ENCODE peak calls at places on chromosome 13, in five cellular contexts. E is SK-N-SH, H is K562, U is A549, R is H1. L is an unnamed sample.

GRCh38 chr13:35876601-35877000 is 254.6 kb downstream of the DCLK1 start:
- DNase-seq in E (no peak), H (no peak), U (no peak), R (no peak), L (no peak)

GRCh38 chr13:45398862-45399261 is 19.3 kb downstream of the SLC25A30 start:
- DNase-seq in E (no peak), H (no peak), U (no peak), R (no peak), L (no peak)

GRCh38 chr13:91236182-91236581 is 111.3 kb upstream of the MIR17HG start:
- DNase-seq in E (no peak), H (no peak), U (no peak), R (no peak), L (no peak)

GRCh38 chr13:48775804-48776203 is 122.1 kb downstream of the CYSLTR2 start:
- DNase-seq in E (no peak), H (no peak), U (no peak), R (no peak), L (peak)

GRCh38 chr13:25372275-25373081 is 704 bp downstream of the ATP8A2 start:
- DNase-seq in E (peak), H (no peak), U (no peak), R (peak), L (no peak)

GRCh38 chr13:45218689-45219088 is 17.8 kb upstream of the KCTD4 start:
- DNase-seq in E (no peak), H (no peak), U (no peak), R (no peak), L (no peak)

GRCh38 chr13:60591348-60591747 is 194.3 kb downstream of the TDRD3 start:
- DNase-seq in E (no peak), H (no peak), U (no peak), R (no peak), L (peak)

GRCh38 chr13:95559100-95559499 is 6.6 kb downstream of the CLDN10 start:
- DNase-seq in E (no peak), H (no peak), U (no peak), R (no peak), L (no peak)

GRCh38 chr13:39676315-39676876 is 20.9 kb downstream of the COG6 start:
- DNase-seq in E (peak), H (peak), U (peak), R (no peak), L (peak)

GRCh38 chr13:25860862-25861261 is 191.0 kb downstream of the SHISA2 start:
- DNase-seq in E (no peak), H (no peak), U (no peak), R (no peak), L (peak)

GRCh38 chr13:109567315-109567714 is 219.1 kb downstream of the IRS2 start:
- DNase-seq in E (no peak), H (no peak), U (no peak), R (no peak), L (no peak)

GRCh38 chr13:48000559-48001126 is 430 bp downstream of the SUCLA2 start:
- DNase-seq in E (no peak), H (peak), U (peak), R (no peak), L (peak)

GRCh38 chr13:111915104-111915551 is 151.8 kb upstream of the SOX1 start:
- DNase-seq in E (no peak), H (no peak), U (no peak), R (peak), L (no peak)

GRCh38 chr13:99396446-99396845 is 89.2 kb upstream of the GPR183 start:
- DNase-seq in E (no peak), H (no peak), U (no peak), R (no peak), L (no peak)
- TF ChIP-seq RFX5 in E (no peak), H (no peak), U (no peak), R (no peak), L (no peak)

GRCh38 chr13:20573636-20574035 is 6.7 kb downstream of the IFT88 start:
- DNase-seq in E (no peak), H (no peak), U (no peak), R (no peak), L (no peak)

GRCh38 chr13:20570540-20570939 is 3.6 kb downstream of the IFT88 start:
- DNase-seq in E (no peak), H (no peak), U (no peak), R (no peak), L (peak)

GRCh38 chr13:20567881-20568528 is 1.0 kb downstream of the IFT88 start:
- DNase-seq in E (no peak), H (no peak), U (no peak), R (no peak), L (no peak)

GRCh38 chr13:20573186-20573585 is 6.2 kb downstream of the IFT88 start:
- DNase-seq in E (no peak), H (no peak), U (no peak), R (no peak), L (no peak)
- H3K4me3 ChIP-seq in E (no peak), H (no peak), U (no peak), R (no peak), L (no peak)

GRCh38 chr13:113169277-113170272 is 11.1 kb downstream of the PROZ start:
- DNase-seq in E (no peak), H (no peak), U (no peak), R (no peak), L (no peak)

GRCh38 chr13:113168211-113168610 is 9.8 kb downstream of the PROZ start:
- DNase-seq in E (no peak), H (no peak), U (no peak), R (no peak), L (no peak)

GRCh38 chr13:113172419-113172926 is 14.0 kb downstream of the PROZ start:
- DNase-seq in E (no peak), H (no peak), U (no peak), R (no peak), L (no peak)

GRCh38 chr13:113171250-113172125 is 13.0 kb downstream of the PROZ start:
- DNase-seq in E (no peak), H (no peak), U (no peak), R (no peak), L (no peak)

DNA sequence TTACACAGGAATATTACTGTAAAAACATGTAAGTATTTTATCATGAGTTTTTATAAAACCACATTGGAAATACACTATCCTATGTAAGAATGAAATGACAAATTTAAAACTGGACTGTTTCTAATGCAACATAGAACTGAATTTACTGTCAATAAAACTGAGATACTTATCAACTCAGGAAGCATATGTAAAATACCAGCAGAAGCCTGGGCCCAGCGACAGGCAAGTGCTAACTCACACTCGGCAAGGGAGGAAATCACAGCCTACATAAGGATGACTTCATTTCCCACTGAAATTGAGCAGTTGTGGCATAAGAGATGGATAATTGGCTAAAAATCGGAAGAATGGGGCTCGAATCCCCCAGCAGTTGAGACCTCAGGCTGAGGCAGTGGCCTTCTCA is 12.1 kb downstream of the PROZ start:
- DNase-seq in E (no peak), H (no peak), U (no peak), R (no peak), L (no peak)
- TF ChIP-seq RFX5 in E (no peak), H (no peak), U (no peak), R (no peak), L (no peak)

GRCh38 chr13:80367473-80367872 is 26.5 kb upstream of the SPRY2 start:
- DNase-seq in E (no peak), H (no peak), U (no peak), R (no peak), L (no peak)
- H3K4me3 ChIP-seq in E (no peak), H (no peak), U (no peak), R (no peak), L (no peak)

DNA sequence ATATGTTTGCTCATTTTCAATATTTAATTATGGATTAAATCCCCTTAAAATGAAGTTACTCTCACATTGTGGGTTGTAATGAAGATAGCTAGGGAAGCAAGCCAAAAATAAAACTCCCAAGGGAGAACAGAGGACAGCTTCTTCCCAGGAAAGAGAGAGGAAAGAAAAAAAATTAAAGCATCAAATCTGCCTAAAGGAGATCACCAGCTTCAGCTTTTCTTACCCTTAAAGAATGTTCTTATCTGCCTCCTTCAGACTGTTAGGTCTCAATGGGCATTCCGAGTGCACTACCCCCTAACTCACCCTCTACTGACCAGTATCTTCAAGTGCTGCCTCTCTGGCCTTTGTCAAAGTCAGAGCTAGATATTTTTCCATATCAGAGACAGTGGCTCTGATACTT is 55.2 kb downstream of the XPO4 start:
- DNase-seq in E (no peak), H (peak), U (no peak), R (no peak), L (no peak)
- TF ChIP-seq RFX5 in E (no peak), H (no peak), U (no peak), R (no peak), L (no peak)

GRCh38 chr13:113123226-113124150 is 889 bp downstream of the F10 start:
- DNase-seq in E (peak), H (peak), U (no peak), R (no peak), L (no peak)
- H3K4me3 ChIP-seq in E (peak), H (no peak), U (no peak), R (no peak), L (peak)

DNA sequence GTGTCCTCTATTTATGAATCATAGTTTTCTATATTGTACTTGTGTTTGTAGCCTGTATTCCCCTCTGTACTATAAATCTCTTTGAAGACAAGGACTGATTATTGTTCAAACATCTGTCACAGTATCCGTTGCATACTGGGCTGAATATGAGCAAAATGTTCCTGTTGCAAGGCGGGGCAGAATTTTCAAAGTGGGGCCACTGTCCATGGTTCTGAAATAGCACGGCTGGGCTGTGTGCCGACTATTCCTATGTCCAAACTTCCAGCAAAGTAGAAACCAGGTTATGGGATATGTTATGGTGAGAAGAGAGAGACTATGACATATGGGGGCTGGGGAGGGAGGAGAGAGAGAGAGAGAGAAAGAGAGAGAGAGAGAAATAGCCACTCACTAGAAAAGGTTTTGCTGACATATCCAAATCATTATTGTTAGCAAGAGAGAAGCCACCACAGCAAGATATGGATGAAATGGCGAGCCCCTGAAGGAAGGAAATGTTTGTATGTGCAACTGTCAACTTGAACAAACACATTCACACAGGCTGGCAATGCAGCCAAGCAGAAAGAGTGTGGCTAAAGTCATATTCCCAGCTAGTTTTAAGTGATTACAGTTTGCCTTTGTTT is 107.0 kb upstream of the GPR12 start:
- DNase-seq in E (no peak), H (peak), U (peak), R (peak), L (peak)
- TF ChIP-seq RFX5 in E (no peak), H (no peak), U (no peak), R (no peak), L (no peak)

GRCh38 chr13:98565726-98566577 is 11.0 kb downstream of the STK24 start:
- DNase-seq in E (peak), H (no peak), U (no peak), R (no peak), L (no peak)

GRCh38 chr13:98567140-98567539 is 9.8 kb downstream of the STK24 start:
- DNase-seq in E (no peak), H (no peak), U (no peak), R (no peak), L (no peak)

GRCh38 chr13:98564204-98564603 is 12.7 kb downstream of the STK24 start:
- DNase-seq in E (no peak), H (no peak), U (no peak), R (no peak), L (no peak)

GRCh38 chr13:98557934-98558630 is 18.8 kb downstream of the STK24 start:
- DNase-seq in E (no peak), H (no peak), U (no peak), R (no peak), L (peak)

GRCh38 chr13:98563071-98563470 is 13.8 kb downstream of the STK24 start:
- DNase-seq in E (no peak), H (no peak), U (no peak), R (no peak), L (no peak)
- H3K4me3 ChIP-seq in E (no peak), H (no peak), U (no peak), R (peak), L (peak)